ENCODE peak calls at places on chromosomes 5 and 9, in ten cellular contexts. H, U, O, W, K, C, D, P, I and V are unnamed samples.

GRCh38 chr9:21873540-21874221 is 71.2 kb downstream of the MTAP start:
- DNase-seq in P (no peak), H (no peak), W (no peak), D (no peak), I (no peak), O (no peak), K (no peak), C (peak), U (no peak), V (no peak)

GRCh38 chr9:73230257-73230656 is 78.6 kb downstream of the ANXA1 start:
- DNase-seq in H (no peak), U (no peak), O (no peak), K (no peak), P (no peak), D (no peak), C (no peak), I (no peak), W (no peak), V (no peak)

GRCh38 chr5:180328296-180329137 is 24.6 kb downstream of the GFPT2 start:
- DNase-seq in U (peak), I (peak), D (peak), C (peak), W (peak), H (peak), P (peak), O (peak), K (peak), V (peak)

GRCh38 chr5:114949001-114949400 is 220.7 kb downstream of the TRIM36 start:
- DNase-seq in P (no peak), W (no peak), O (no peak), I (no peak), H (no peak), D (no peak), K (no peak), C (no peak), U (no peak), V (no peak)

GRCh38 chr5:35096209-35096608 is 48.5 kb upstream of the AGXT2 start:
- DNase-seq in I (peak), P (no peak), D (no peak), O (no peak), U (no peak), C (no peak), H (no peak), K (no peak), W (no peak), V (no peak)

GRCh38 chr5:1910861-1911772 is 28.4 kb upstream of the IRX4 start:
- DNase-seq in O (no peak), U (no peak), W (no peak), D (no peak), C (no peak), K (no peak), P (no peak), H (no peak), I (no peak), V (no peak)

GRCh38 chr9:130237071-130237470 is 28.5 kb upstream of the HMCN2 start:
- DNase-seq in C (no peak), O (no peak), K (no peak), W (no peak), D (no peak), H (no peak), U (no peak), P (no peak), I (no peak), V (no peak)

GRCh38 chr5:13503017-13503416 is 441.5 kb downstream of the DNAH5 start:
- DNase-seq in I (no peak), C (no peak), D (no peak), O (no peak), W (no peak), K (no peak), P (no peak), U (no peak), H (no peak), V (no peak)

GRCh38 chr5:121976979-121977378 is 15.2 kb downstream of the SRFBP1 start:
- DNase-seq in K (no peak), C (no peak), D (no peak), P (no peak), H (no peak), W (no peak), I (no peak), O (no peak), U (no peak), V (no peak)

GRCh38 chr9:40907657-40908624 is 220.5 kb downstream of the FOXD4L6 start:
- DNase-seq in W (no peak), O (no peak), U (no peak), I (no peak), D (no peak), C (no peak), P (no peak), K (no peak), H (no peak), V (no peak)

GRCh38 chr5:137921931-137922330 is 32.7 kb downstream of the PKD2L2 start:
- DNase-seq in H (no peak), C (no peak), K (no peak), P (no peak), O (no peak), D (no peak), U (no peak), W (no peak), I (no peak), V (no peak)

GRCh38 chr5:179769796-179770195 is 24.0 kb upstream of the LTC4S start:
- DNase-seq in I (no peak), D (no peak), C (no peak), H (no peak), U (no peak), W (no peak), O (no peak), P (no peak), K (no peak), V (no peak)

GRCh38 chr5:77282337-77283027 is 72.0 kb downstream of the PDE8B start:
- DNase-seq in U (no peak), K (no peak), O (no peak), C (no peak), W (peak), P (no peak), H (no peak), D (peak), I (peak), V (no peak)

GRCh38 chr9:129703667-129704355 is 38.4 kb downstream of the PRRX2 start:
- DNase-seq in H (no peak), D (peak), W (no peak), O (no peak), I (peak), P (peak), K (peak), C (no peak), U (no peak), V (peak)

GRCh38 chr5:65262094-65262493 is 219.6 kb downstream of the ADAMTS6 start:
- DNase-seq in W (no peak), H (peak), P (no peak), U (peak), K (peak), C (peak), D (peak), I (no peak), O (no peak), V (no peak)

DNA sequence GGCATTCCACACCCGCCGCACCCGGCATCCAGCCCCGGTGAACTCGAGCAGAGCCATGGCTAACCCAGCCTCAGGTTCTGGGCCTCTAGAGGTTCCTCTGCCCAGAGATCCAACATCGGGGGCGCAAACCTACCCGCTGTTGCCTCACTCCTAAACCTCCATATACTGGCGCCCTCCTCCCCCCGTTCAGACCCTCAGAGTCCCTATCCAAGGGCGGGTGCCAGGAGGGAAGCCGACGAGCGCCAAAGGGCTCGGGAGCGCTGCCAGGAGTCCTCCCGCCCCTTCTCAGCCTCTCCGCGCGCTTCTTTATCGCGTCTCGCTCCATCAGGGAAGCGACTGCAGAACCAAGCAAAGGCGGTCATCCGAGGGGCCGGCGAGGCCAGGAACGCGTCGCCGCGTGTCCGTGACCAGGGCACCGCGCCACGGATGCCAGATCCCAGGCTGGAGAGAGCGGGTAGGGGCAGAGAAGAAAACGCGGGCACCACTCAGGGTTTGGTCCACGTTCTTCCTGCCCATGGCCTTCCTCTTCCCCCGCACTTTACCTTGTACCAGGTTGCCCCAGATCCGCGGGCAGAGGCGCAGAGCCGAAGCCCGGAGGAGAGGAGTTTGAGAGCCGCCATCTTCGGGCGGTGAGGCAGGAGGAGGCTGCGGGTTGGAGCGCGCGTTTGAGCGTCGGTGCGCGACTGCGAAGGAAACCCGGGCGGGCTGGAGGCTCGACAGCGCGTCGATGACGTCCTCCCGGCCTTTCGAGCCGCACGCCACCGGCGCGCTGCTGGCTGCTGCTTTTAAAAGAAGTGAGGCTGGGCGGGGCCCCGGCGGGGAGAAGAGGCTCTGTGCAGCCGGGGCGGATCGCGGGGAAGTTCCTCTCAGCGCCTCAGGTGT is at the start of gene OXCT1:
- DNase-seq in W (peak), K (peak), C (peak), P (peak), O (peak), I (peak), D (peak), U (peak), H (peak), V (peak)
- TF ChIP-seq POLR2A in W (no peak), K (peak), C (peak), P (peak), O (peak), I (peak), D (peak), U (peak), H (peak), V (no peak)

GRCh38 chr9:128067622-128067897 is 440 bp upstream of the NAIF1 start:
- DNase-seq in C (no peak), D (no peak), K (no peak), U (no peak), P (no peak), H (no peak), O (no peak), I (no peak), W (no peak), V (no peak)
- TF ChIP-seq POLR2A in C (no peak), D (no peak), K (peak), U (peak), P (no peak), H (no peak), O (no peak), I (no peak), W (no peak), V (no peak)

GRCh38 chr9:136109351-136110081 is 9.2 kb downstream of the TMEM250 start:
- DNase-seq in K (peak), W (peak), O (peak), P (peak), I (peak), U (peak), H (peak), D (peak), C (peak), V (peak)
- TF ChIP-seq POLR2A in K (no peak), W (peak), O (peak), P (no peak), I (peak), U (peak), H (no peak), D (peak), C (peak), V (no peak)

DNA sequence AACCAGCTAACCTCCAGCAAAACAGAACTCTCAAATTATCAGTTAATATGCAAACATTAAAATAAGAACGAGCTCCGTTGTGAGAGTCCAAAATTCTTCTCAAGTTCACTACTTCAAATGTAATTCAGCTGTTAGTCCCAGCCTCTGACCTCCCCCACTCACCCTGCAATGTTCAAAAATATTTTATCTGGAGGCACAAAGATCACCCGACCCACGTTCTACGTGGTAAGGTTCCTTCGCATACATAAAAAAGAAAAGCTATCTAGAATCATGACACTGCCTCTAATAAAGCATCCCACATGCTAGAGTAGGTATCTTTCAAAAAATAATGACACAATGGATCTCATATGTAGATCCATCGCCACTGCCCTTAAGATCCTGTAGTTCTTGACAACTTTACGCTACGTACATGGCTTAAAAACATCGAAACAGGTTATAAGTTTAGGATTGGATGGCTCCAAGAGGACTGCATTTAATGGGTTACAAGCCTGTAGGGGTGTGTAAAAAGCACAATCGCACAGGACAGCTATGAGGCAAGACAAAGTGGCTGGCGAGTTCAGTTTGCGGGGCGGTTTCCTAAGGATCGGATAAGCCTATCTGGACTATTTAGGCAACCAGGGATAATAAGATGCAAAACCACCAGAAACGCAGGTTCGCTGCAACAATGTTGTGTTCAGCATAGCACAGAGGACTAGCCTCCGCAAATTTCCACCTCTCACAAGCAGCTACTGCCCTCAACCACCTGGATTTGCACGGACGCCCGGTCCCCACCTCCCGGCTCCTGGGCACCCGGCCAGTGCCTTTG is 969 bp downstream of the CLK4 start:
- DNase-seq in I (no peak), P (peak), K (no peak), C (no peak), O (no peak), D (no peak), U (no peak), W (no peak), H (peak), V (no peak)
- TF ChIP-seq POLR2A in I (no peak), P (no peak), K (no peak), C (no peak), O (no peak), D (no peak), U (no peak), W (no peak), H (no peak), V (no peak)

GRCh38 chr5:149581931-149582768 is 852 bp downstream of the ARHGEF37 start:
- DNase-seq in D (peak), P (no peak), U (no peak), W (no peak), C (peak), K (peak), O (no peak), H (no peak), I (peak), V (no peak)

GRCh38 chr5:149580808-149581191 is 498 bp upstream of the ARHGEF37 start:
- DNase-seq in U (no peak), C (no peak), P (no peak), W (no peak), K (no peak), O (no peak), H (no peak), I (no peak), D (no peak), V (no peak)

GRCh38 chr5:149583394-149583793 is 2.1 kb downstream of the ARHGEF37 start:
- DNase-seq in C (peak), U (no peak), W (no peak), D (peak), I (peak), K (no peak), O (no peak), P (peak), H (peak), V (peak)

GRCh38 chr5:149578896-149579295 is 2.4 kb upstream of the ARHGEF37 start:
- DNase-seq in O (no peak), U (no peak), D (no peak), W (no peak), I (no peak), C (no peak), K (no peak), P (no peak), H (no peak), V (no peak)

GRCh38 chr5:149581192-149581861 is at the start of gene ARHGEF37:
- DNase-seq in I (peak), O (no peak), C (peak), K (peak), D (peak), H (peak), W (peak), U (peak), P (peak), V (peak)
- TF ChIP-seq POLR2A in I (peak), O (no peak), C (peak), K (no peak), D (peak), H (peak), W (peak), U (no peak), P (peak), V (no peak)

GRCh38 chr9:124262596-124263045 is 4.9 kb downstream of the NEK6 start:
- DNase-seq in U (no peak), O (no peak), D (no peak), W (no peak), P (no peak), I (no peak), K (no peak), C (no peak), H (no peak), V (no peak)

GRCh38 chr9:124264812-124265211 is 7.1 kb downstream of the NEK6 start:
- DNase-seq in O (no peak), I (no peak), D (no peak), C (no peak), P (no peak), W (no peak), U (no peak), K (no peak), H (no peak), V (no peak)

GRCh38 chr9:124261787-124262595 is 4.2 kb downstream of the NEK6 start:
- DNase-seq in C (peak), U (no peak), K (no peak), I (no peak), O (no peak), D (no peak), P (no peak), H (no peak), W (no peak), V (no peak)

GRCh38 chr9:124263158-124263557 is 5.4 kb downstream of the NEK6 start:
- DNase-seq in W (no peak), I (no peak), H (no peak), O (no peak), U (no peak), D (no peak), C (no peak), K (no peak), P (no peak), V (no peak)

GRCh38 chr9:124263800-124264426 is 6.2 kb downstream of the NEK6 start:
- DNase-seq in H (no peak), P (no peak), W (no peak), C (peak), O (no peak), K (no peak), U (no peak), D (no peak), I (peak), V (no peak)
- TF ChIP-seq POLR2A in H (no peak), P (no peak), W (no peak), C (no peak), O (peak), K (no peak), U (no peak), D (no peak), I (no peak), V (no peak)

GRCh38 chr5:79074641-79075040 is 5.1 kb downstream of the BHMT2 start:
- DNase-seq in I (no peak), K (no peak), U (peak), C (no peak), H (no peak), W (peak), O (no peak), P (no peak), D (no peak), V (no peak)

GRCh38 chr5:79070002-79070567 is 518 bp downstream of the BHMT2 start:
- DNase-seq in D (peak), O (peak), U (no peak), C (peak), K (peak), H (peak), W (no peak), I (no peak), P (peak), V (no peak)

GRCh38 chr5:79069488-79070001 is at the start of the genes BHMT2 and DMGDH:
- DNase-seq in U (no peak), P (no peak), O (no peak), W (no peak), I (peak), K (peak), D (peak), H (peak), C (no peak), V (no peak)
- TF ChIP-seq POLR2A in U (no peak), P (no peak), O (no peak), W (no peak), I (no peak), K (no peak), D (no peak), H (peak), C (no peak), V (no peak)

GRCh38 chr5:132293992-132294727 is at the start of gene SLC22A4:
- DNase-seq in H (peak), O (peak), D (peak), P (peak), U (peak), C (peak), W (peak), I (peak), K (peak), V (peak)
- TF ChIP-seq POLR2A in H (peak), O (no peak), D (peak), P (peak), U (peak), C (peak), W (peak), I (peak), K (peak), V (no peak)

DNA sequence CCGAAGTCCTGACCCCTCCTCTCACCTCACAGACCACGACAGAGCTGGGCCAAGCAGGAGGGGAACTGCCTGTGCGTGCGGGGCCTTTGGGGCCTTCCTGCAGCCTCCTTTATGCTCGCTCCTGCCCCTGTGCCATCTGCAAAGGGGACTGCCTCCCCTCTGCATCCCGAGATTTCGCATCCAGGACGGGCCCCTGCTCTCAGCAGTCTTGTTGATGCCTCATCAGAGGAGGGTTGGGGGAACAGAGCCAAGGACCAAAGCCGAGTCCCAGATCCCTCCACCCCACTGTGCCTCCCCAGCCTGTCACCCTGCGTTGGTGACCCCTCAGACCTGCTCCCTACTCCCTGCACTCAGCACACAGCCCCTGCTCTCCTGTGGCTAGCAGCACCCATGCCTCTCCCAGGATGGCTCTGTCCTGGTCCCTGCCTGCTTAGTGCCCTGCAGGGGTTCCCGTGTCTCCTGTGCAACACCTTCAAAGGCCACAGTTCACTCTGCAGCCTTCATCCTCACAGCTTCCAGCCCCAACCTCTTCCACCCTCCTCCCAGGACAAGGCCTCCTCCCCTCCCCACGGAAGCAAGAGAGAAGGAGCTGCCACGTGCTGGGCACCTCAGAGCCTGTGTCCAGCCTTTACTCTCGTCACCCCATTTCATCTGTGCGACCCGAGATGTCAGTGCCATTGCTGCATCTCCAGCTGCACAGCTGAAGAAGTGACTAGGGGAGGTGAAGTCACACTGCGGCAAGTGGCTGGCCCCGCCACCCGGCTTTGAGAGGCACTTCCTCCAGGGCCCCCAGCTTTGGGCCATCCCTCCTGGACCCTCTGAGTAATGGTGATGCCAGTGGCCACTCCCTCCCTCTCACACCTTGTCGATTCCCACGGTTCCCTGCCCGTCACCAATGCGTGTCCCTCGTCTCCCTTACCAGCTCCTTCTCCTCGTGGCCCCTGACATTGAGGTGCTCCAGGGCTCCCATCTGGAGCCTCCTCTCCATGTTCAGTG is 62.6 kb upstream of the LRRTM2 start:
- DNase-seq in U (no peak), H (no peak), P (no peak), O (no peak), I (no peak), K (no peak), W (no peak), C (no peak), D (no peak), V (peak)
- TF ChIP-seq POLR2A in U (no peak), H (no peak), P (no peak), O (no peak), I (no peak), K (no peak), W (no peak), C (peak), D (no peak), V (no peak)